ENCODE peak calls at places on chromosomes 16 and 17, in four cellular contexts. L, D, K and I are unnamed samples.

GRCh38 chr16:68296291-68296690 is 14.5 kb downstream of the SLC7A6OS start:
- DNase-seq in D (no peak), L (no peak), K (no peak), I (no peak)

GRCh38 chr17:44353656-44354331 is 8.7 kb downstream of the GRN start:
- DNase-seq in D (no peak), L (peak), K (no peak), I (no peak)

GRCh38 chr16:10280262-10281170 is 98.3 kb upstream of the GRIN2A start:
- DNase-seq in K (no peak), L (no peak), D (no peak), I (no peak)

GRCh38 chr17:66849136-66849655 is 14.3 kb downstream of the CACNG5 start:
- DNase-seq in K (no peak), L (no peak), D (peak), I (no peak)

GRCh38 chr16:63326736-63327339 is 1290.6 kb upstream of the CDH8 start:
- DNase-seq in L (no peak), D (no peak), K (no peak), I (no peak)

GRCh38 chr17:491086-492014 is 138.7 kb upstream of the RPH3AL start:
- DNase-seq in D (no peak), L (peak), K (no peak), I (peak)

GRCh38 chr16:23962001-23962400 is 126.2 kb downstream of the PRKCB start:
- DNase-seq in K (no peak), L (no peak), D (no peak), I (no peak)

GRCh38 chr16:14003119-14003570 is 68.0 kb upstream of the MRTFB start:
- DNase-seq in K (peak), L (peak), D (peak), I (peak)

GRCh38 chr16:12271006-12271405 is 294.5 kb downstream of the SNX29 start:
- DNase-seq in L (peak), D (no peak), K (no peak), I (peak)

GRCh38 chr17:31508310-31509094 is 117.0 kb downstream of the RAB11FIP4 start:
- DNase-seq in K (no peak), D (no peak), L (peak), I (no peak)

GRCh38 chr16:86882586-86883280 is 304.4 kb downstream of the FOXL1 start:
- DNase-seq in D (no peak), K (no peak), L (no peak), I (peak)

GRCh38 chr16:844638-845348 is 44.3 kb upstream of the GNG13 start:
- DNase-seq in D (no peak), K (no peak), L (no peak), I (no peak)

GRCh38 chr16:890716-891352 is 80.0 kb downstream of the LMF1 start:
- DNase-seq in L (no peak), K (no peak), D (no peak), I (no peak)

GRCh38 chr17:81030726-81031570 is 4.0 kb upstream of the BAIAP2 start:
- DNase-seq in D (peak), K (no peak), L (no peak), I (no peak)

GRCh38 chr17:42194133-42194899 is at the start of gene GHDC:
- DNase-seq in L (peak), K (peak), D (peak), I (peak)

GRCh38 chr17:45091778-45092425 is 30.8 kb downstream of the NMT1 start:
- DNase-seq in D (no peak), K (no peak), L (no peak), I (no peak)

GRCh38 chr16:11323551-11324336 is 21.5 kb upstream of the RMI2 start:
- DNase-seq in K (no peak), D (no peak), L (no peak), I (no peak)

GRCh38 chr17:7775058-7775457 is 57.5 kb downstream of the DNAH2 start:
- DNase-seq in D (no peak), K (no peak), L (no peak), I (no peak)

GRCh38 chr17:40348136-40348504 is 16.4 kb downstream of the GJD3 start:
- DNase-seq in D (no peak), L (peak), K (no peak), I (no peak)

GRCh38 chr16:11076259-11077018 is 132.1 kb downstream of the CLEC16A start:
- DNase-seq in K (no peak), L (no peak), D (no peak), I (no peak)

GRCh38 chr17:3890082-3890892 is 2.6 kb downstream of the CAMKK1 start:
- DNase-seq in L (peak), D (no peak), K (peak), I (peak)

GRCh38 chr17:30363715-30364202 is 15.0 kb upstream of the CPD start:
- DNase-seq in L (no peak), D (no peak), K (no peak), I (no peak)

GRCh38 chr16:82229800-82230619 is 60.0 kb upstream of the MPHOSPH6 start:
- DNase-seq in D (peak), L (peak), K (peak), I (peak)
- TF ChIP-seq CTCF in D (peak), L (peak), K (peak), I (peak)

GRCh38 chr17:74454197-74455024 is 12.0 kb upstream of the CD300A start:
- DNase-seq in D (peak), L (peak), K (no peak), I (no peak)
- H3K4me3 ChIP-seq in D (peak), L (no peak), K (peak), I (peak)

GRCh38 chr16:55369151-55369550 is 45.1 kb downstream of the IRX6 start:
- DNase-seq in L (no peak), K (no peak), D (no peak), I (no peak)

GRCh38 chr16:55372792-55373488 is 48.9 kb downstream of the IRX6 start:
- DNase-seq in K (no peak), L (no peak), D (no peak), I (no peak)

GRCh38 chr16:55368205-55368604 is 44.2 kb downstream of the IRX6 start:
- DNase-seq in D (no peak), L (no peak), K (no peak), I (no peak)

GRCh38 chr16:55373489-55373832 is 49.5 kb downstream of the IRX6 start:
- DNase-seq in L (no peak), D (no peak), K (no peak), I (no peak)

GRCh38 chr16:55370762-55371482 is 46.9 kb downstream of the IRX6 start:
- DNase-seq in K (peak), L (peak), D (peak), I (peak)
- TF ChIP-seq CTCF in K (peak), L (peak), D (peak), I (peak)

GRCh38 chr16:8647721-8648318 is 26.3 kb downstream of the METTL22 start:
- DNase-seq in D (no peak), L (no peak), K (no peak), I (no peak)
- H3K4me3 ChIP-seq in D (no peak), L (no peak), K (no peak), I (no peak)

DNA sequence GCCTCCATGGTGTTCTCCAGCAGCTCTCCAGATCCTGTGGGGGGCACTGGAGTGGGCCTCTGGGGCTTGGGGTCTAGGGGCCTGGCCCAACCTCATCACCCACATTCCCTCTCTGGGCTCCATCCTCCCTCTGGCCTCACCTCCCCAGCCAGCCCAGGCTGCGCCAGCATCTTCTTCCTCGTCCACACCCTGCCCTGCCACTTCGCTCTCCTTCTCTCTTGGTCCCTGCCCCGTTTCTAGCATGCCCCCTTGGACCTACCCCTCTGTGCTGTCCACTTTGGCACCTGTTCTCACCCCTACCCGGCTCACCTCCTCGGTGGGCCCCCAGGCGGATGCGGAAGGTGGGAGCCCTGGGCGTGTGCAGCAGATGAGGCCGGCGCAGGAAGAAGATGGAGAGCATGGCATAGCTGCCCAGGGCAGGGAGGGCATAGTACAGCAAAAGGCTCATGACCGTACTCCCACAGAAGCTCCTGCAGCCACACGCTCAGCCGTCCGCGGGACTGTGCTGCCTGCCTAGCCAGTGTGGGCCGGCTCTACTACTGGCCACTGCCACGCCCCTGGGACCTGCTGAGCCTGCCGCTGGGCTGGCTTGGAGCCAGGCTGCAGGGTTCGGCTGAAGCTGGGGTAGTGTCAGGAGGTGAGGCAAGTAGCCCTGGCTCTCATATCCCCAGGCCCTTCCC is at the start of gene GDPD3:
- DNase-seq in D (no peak), K (no peak), L (peak), I (no peak)
- TF ChIP-seq CTCF in D (no peak), K (no peak), L (no peak), I (no peak)

DNA sequence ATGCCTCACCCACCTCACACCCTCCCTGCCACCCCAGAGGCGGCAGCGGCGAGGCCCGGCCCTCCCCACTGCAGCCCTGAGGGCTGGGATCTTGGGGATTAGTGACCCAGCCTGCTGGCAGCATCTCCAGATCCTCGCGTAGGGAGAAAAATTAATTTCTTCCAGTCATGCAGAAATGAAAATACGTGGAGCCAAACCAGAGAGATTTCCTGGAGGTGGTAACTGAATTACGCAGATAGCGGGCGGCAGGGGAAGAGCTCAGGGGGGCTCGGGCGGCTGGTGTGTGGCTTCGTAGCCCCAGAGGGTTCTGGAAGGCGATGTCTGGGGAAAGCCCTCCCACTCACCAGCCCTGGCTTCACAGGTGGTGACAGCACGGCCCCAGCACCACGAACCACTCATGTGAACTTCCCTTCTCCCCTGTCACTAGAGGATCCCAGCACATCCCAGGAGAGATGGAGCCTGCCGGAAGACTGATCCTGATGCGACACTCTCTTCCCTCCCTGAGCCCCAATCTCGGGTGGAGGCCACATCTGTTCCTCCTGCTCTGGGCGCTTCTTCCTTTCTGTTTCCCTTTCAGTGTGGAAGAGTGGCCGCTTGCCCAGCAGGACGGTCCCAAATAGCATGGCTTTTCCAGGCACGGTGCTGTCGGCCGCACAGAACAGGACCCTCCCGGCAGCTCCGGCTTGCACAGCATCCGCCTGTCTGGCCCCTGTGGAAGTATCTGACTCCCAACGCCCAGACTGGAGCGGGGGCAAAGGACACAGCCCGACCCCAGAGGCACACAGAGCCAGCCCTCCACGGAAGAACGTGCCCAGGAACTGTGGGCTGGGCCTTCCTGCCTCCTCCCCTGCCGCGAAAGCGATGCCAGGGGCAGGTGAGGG is 37.8 kb downstream of the CBFA2T3 start:
- DNase-seq in K (no peak), L (no peak), D (no peak), I (no peak)
- H3K4me3 ChIP-seq in K (peak), L (no peak), D (peak), I (no peak)

DNA sequence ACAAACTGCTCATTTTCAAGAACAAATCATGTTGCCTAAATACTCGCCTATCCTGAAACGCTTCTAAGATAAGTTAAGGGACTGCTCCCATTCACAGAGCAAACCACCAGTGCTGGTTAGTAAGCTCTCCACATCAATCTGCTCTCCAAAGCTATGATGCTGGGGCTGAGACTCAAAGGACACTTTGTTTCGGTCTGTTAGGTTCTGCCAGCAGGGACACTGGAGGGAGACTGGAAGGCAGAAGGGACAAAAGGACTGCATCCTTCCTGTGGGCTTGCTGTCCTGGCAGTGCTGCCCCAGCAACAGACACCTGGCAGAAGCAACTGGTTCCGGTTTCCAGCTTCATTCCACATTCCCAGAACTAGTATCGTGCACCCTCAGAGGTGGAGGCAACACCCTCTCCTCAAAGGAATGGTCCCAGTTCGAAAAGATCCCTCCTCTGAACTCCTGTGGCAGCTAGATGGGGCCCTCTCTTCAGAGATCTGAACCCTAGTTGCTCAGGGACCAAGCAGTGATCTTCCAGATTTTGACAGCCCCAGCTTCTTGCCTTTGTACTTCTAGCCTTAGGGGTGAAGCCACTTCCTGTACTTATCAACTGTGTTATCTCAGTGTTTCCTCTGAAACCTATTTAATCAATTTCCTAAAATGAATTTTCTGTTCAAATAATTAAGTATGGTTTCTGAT is 73.4 kb upstream of the GSG1L start:
- DNase-seq in K (no peak), L (no peak), D (no peak), I (no peak)
- TF ChIP-seq CTCF in K (no peak), L (no peak), D (no peak), I (no peak)

GRCh38 chr17:76238847-76239537 is 1.3 kb downstream of the RNF157 start:
- DNase-seq in L (peak), D (no peak), K (no peak), I (no peak)
- H3K4me3 ChIP-seq in L (no peak), D (no peak), K (peak), I (no peak)

DNA sequence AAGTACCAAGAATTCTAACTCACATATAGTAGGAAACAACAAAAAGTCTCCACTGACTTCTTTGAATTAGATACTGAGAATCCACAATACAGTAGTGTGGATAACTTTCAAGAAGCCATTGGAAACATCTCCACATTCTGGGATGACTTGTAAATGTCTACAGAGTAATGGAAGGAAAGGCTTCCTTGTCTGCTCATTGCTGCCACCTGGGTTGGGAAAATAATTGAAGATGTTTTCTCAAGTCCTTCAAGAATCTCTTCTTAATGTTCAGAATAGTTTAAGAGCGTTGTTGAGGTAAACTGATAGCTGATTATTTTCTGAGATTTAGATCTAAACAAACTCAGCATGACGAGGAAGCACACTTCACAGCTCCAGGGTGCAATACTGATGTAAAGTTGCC is 14.0 kb downstream of the CPSF4L start:
- DNase-seq in L (no peak), K (no peak), D (no peak), I (no peak)
- TF ChIP-seq CTCF in L (peak), K (peak), D (peak), I (peak)

GRCh38 chr16:28878083-28878926 is at the start of gene ATP2A1:
- DNase-seq in L (no peak), D (no peak), K (no peak), I (no peak)
- H3K4me3 ChIP-seq in L (peak), D (peak), K (peak), I (peak)